ENCODE peak calls at places on chromosomes 1 and 21, in five cellular contexts. One of them, this sample, is unnamed.

GRCh38 chr1:210792703-210793102 is 341.2 kb downstream of the KCNH1 start:
- DNase-seq in Calu3: no peak
- DNase-seq in tibial nerve: no peak
- DNase-seq in HT-29: no peak
- DNase-seq in HTR-8/SVneo: peak; percentile 72
- DNase-seq in this sample: no peak

GRCh38 chr1:244989813-244990212 is 125.5 kb upstream of the HNRNPU start:
- DNase-seq in HT-29: no peak
- DNase-seq in tibial nerve: no peak
- DNase-seq in HTR-8/SVneo: no peak
- DNase-seq in Calu3: no peak
- DNase-seq in this sample: no peak

GRCh38 chr1:198623920-198624647 is 14.8 kb upstream of the PTPRC start:
- DNase-seq in HTR-8/SVneo: no peak
- DNase-seq in tibial nerve: no peak
- DNase-seq in HT-29: no peak
- DNase-seq in Calu3: no peak
- DNase-seq in this sample: no peak

GRCh38 chr1:187848321-187848720 is 1019.6 kb downstream of the PLA2G4A start:
- DNase-seq in tibial nerve: no peak
- DNase-seq in HTR-8/SVneo: no peak
- DNase-seq in Calu3: no peak
- DNase-seq in HT-29: no peak
- DNase-seq in this sample: no peak

GRCh38 chr1:43414634-43415223 is 25.0 kb downstream of the SZT2 start:
- DNase-seq in Calu3: peak; percentile 78
- DNase-seq in tibial nerve: peak; percentile 26
- DNase-seq in HTR-8/SVneo: peak; percentile 53
- DNase-seq in HT-29: peak; percentile 82
- DNase-seq in this sample: peak; percentile 34

GRCh38 chr1:18107671-18108312 is at the start of gene IGSF21:
- DNase-seq in HTR-8/SVneo: no peak
- DNase-seq in tibial nerve: no peak
- DNase-seq in Calu3: no peak
- DNase-seq in HT-29: no peak
- DNase-seq in this sample: no peak

GRCh38 chr1:226688852-226689251 is 50.2 kb downstream of the ITPKB start:
- DNase-seq in tibial nerve: no peak
- DNase-seq in Calu3: no peak
- DNase-seq in HTR-8/SVneo: no peak
- DNase-seq in HT-29: no peak
- DNase-seq in this sample: no peak

GRCh38 chr1:6110326-6110725 is 64.6 kb downstream of the KCNAB2 start:
- DNase-seq in HTR-8/SVneo: no peak
- DNase-seq in Calu3: no peak
- DNase-seq in tibial nerve: no peak
- DNase-seq in HT-29: no peak
- DNase-seq in this sample: no peak

GRCh38 chr21:38921511-38922215 is 115.9 kb downstream of the ETS2 start:
- DNase-seq in HT-29: peak; percentile 84
- DNase-seq in tibial nerve: no peak
- DNase-seq in HTR-8/SVneo: no peak
- DNase-seq in Calu3: no peak
- DNase-seq in this sample: no peak

GRCh38 chr1:19312782-19313635 is 883 bp downstream of the SLC66A1 start:
- DNase-seq in HTR-8/SVneo: no peak
- DNase-seq in HT-29: no peak
- DNase-seq in Calu3: no peak
- DNase-seq in tibial nerve: no peak
- DNase-seq in this sample: no peak

GRCh38 chr1:9249534-9250335 is 15.2 kb downstream of the H6PD start:
- DNase-seq in HT-29: no peak
- DNase-seq in tibial nerve: no peak
- DNase-seq in HTR-8/SVneo: no peak
- DNase-seq in Calu3: peak; percentile 12
- DNase-seq in this sample: peak; percentile 79

GRCh38 chr1:64699327-64699726 is 45.5 kb upstream of the RAVER2 start:
- DNase-seq in HTR-8/SVneo: no peak
- DNase-seq in Calu3: no peak
- DNase-seq in tibial nerve: no peak
- DNase-seq in HT-29: no peak
- DNase-seq in this sample: no peak

GRCh38 chr1:29090937-29091618 is 32.6 kb downstream of the TMEM200B start:
- DNase-seq in HT-29: no peak
- DNase-seq in HTR-8/SVneo: no peak
- DNase-seq in Calu3: no peak
- DNase-seq in tibial nerve: no peak
- DNase-seq in this sample: no peak

GRCh38 chr1:113531321-113531720 is 141.0 kb downstream of the MAGI3 start:
- DNase-seq in HTR-8/SVneo: no peak
- DNase-seq in Calu3: no peak
- DNase-seq in tibial nerve: no peak
- DNase-seq in HT-29: no peak
- DNase-seq in this sample: no peak

GRCh38 chr1:230713915-230714764 is at the start of gene AGT:
- DNase-seq in tibial nerve: peak; percentile 27
- DNase-seq in HTR-8/SVneo: peak; percentile 26
- DNase-seq in Calu3: peak; percentile 79
- DNase-seq in HT-29: peak; percentile 17
- DNase-seq in this sample: peak; percentile 88

GRCh38 chr1:116855788-116856187 is 53.9 kb upstream of the PTGFRN start:
- DNase-seq in HTR-8/SVneo: no peak
- DNase-seq in tibial nerve: no peak
- DNase-seq in HT-29: no peak
- DNase-seq in Calu3: no peak
- DNase-seq in this sample: no peak

GRCh38 chr1:162916407-162916806 is 55.4 kb upstream of the CCDC190 start:
- DNase-seq in HTR-8/SVneo: no peak
- DNase-seq in tibial nerve: no peak
- DNase-seq in Calu3: no peak
- DNase-seq in HT-29: no peak
- DNase-seq in this sample: no peak

GRCh38 chr1:23198373-23198772 is 18.9 kb downstream of the HTR1D start:
- DNase-seq in tibial nerve: no peak
- DNase-seq in HT-29: no peak
- DNase-seq in Calu3: no peak
- DNase-seq in HTR-8/SVneo: peak; percentile 55
- DNase-seq in this sample: no peak

GRCh38 chr1:47621483-47621882 is 183.6 kb downstream of the FOXD2 start:
- DNase-seq in Calu3: no peak
- DNase-seq in HTR-8/SVneo: no peak
- DNase-seq in HT-29: no peak
- DNase-seq in tibial nerve: no peak
- DNase-seq in this sample: no peak

GRCh38 chr1:185929759-185930158 is 195.6 kb downstream of the HMCN1 start:
- DNase-seq in tibial nerve: no peak
- DNase-seq in HT-29: no peak
- DNase-seq in Calu3: no peak
- DNase-seq in HTR-8/SVneo: no peak
- DNase-seq in this sample: no peak

GRCh38 chr1:200136384-200136783 is 108.9 kb downstream of the NR5A2 start:
- DNase-seq in HTR-8/SVneo: no peak
- DNase-seq in HT-29: no peak
- DNase-seq in tibial nerve: no peak
- DNase-seq in Calu3: no peak
- DNase-seq in this sample: no peak

GRCh38 chr1:246267896-246268295 is 239.2 kb downstream of the SMYD3 start:
- DNase-seq in tibial nerve: no peak
- DNase-seq in HTR-8/SVneo: no peak
- DNase-seq in Calu3: no peak
- DNase-seq in HT-29: no peak
- DNase-seq in this sample: no peak

GRCh38 chr1:115534106-115534505 is 107.7 kb upstream of the VANGL1 start:
- DNase-seq in Calu3: no peak
- DNase-seq in HTR-8/SVneo: no peak
- DNase-seq in HT-29: no peak
- DNase-seq in tibial nerve: no peak
- DNase-seq in this sample: no peak

GRCh38 chr1:242467556-242468145 is 56.8 kb downstream of the PLD5 start:
- DNase-seq in HTR-8/SVneo: peak; percentile 38
- DNase-seq in tibial nerve: no peak
- DNase-seq in Calu3: peak; percentile 74
- DNase-seq in HT-29: peak; percentile 80
- DNase-seq in this sample: no peak

GRCh38 chr1:34398205-34398915 is 221.7 kb downstream of the C1orf94 start:
- DNase-seq in Calu3: no peak
- DNase-seq in HTR-8/SVneo: no peak
- DNase-seq in tibial nerve: no peak
- DNase-seq in HT-29: no peak
- DNase-seq in this sample: no peak

GRCh38 chr1:109252893-109253802 is 3.8 kb downstream of the CELSR2 start:
- DNase-seq in HTR-8/SVneo: no peak
- DNase-seq in tibial nerve: no peak
- DNase-seq in HT-29: no peak
- DNase-seq in Calu3: no peak
- DNase-seq in this sample: no peak

GRCh38 chr21:13854638-13855037 is 245.1 kb downstream of the POTED start:
- DNase-seq in Calu3: no peak
- DNase-seq in HT-29: no peak
- DNase-seq in HTR-8/SVneo: no peak
- DNase-seq in tibial nerve: no peak
- DNase-seq in this sample: no peak

GRCh38 chr1:89894210-89894668 is 73.4 kb downstream of the LRRC8D start:
- DNase-seq in HTR-8/SVneo: no peak
- DNase-seq in tibial nerve: no peak
- DNase-seq in Calu3: no peak
- DNase-seq in HT-29: no peak
- DNase-seq in this sample: no peak

GRCh38 chr1:171107257-171107940 is 16.7 kb downstream of the FMO3 start:
- DNase-seq in HTR-8/SVneo: no peak
- DNase-seq in tibial nerve: no peak
- DNase-seq in Calu3: no peak
- DNase-seq in HT-29: no peak
- DNase-seq in this sample: no peak

GRCh38 chr1:99598738-99599411 is 47.0 kb upstream of the PALMD start:
- DNase-seq in Calu3: no peak
- DNase-seq in tibial nerve: no peak
- DNase-seq in HTR-8/SVneo: no peak
- DNase-seq in HT-29: no peak
- DNase-seq in this sample: no peak

GRCh38 chr1:110254604-110255003 is 44.5 kb downstream of the KCNC4 start:
- DNase-seq in HTR-8/SVneo: no peak
- DNase-seq in tibial nerve: no peak
- DNase-seq in Calu3: no peak
- DNase-seq in HT-29: peak; percentile 8
- DNase-seq in this sample: no peak

GRCh38 chr1:87109012-87109411 is 194.6 kb downstream of the HS2ST1 start:
- DNase-seq in tibial nerve: no peak
- DNase-seq in Calu3: no peak
- DNase-seq in HT-29: no peak
- DNase-seq in HTR-8/SVneo: no peak
- DNase-seq in this sample: no peak

GRCh38 chr1:45928486-45929205 is 125.2 kb downstream of the MAST2 start:
- DNase-seq in HTR-8/SVneo: no peak
- DNase-seq in Calu3: no peak
- DNase-seq in tibial nerve: no peak
- DNase-seq in HT-29: no peak
- DNase-seq in this sample: no peak

GRCh38 chr1:227940791-227941241 is 6.9 kb downstream of the WNT9A start:
- DNase-seq in HT-29: no peak
- DNase-seq in HTR-8/SVneo: no peak
- DNase-seq in Calu3: no peak
- DNase-seq in tibial nerve: peak; percentile 12
- DNase-seq in this sample: no peak

GRCh38 chr1:156667610-156667967 is 9.6 kb downstream of the NES start:
- DNase-seq in Calu3: no peak
- DNase-seq in HTR-8/SVneo: no peak
- DNase-seq in HT-29: no peak
- DNase-seq in tibial nerve: no peak
- DNase-seq in this sample: peak; percentile 64

GRCh38 chr1:223556414-223557124 is 108.9 kb downstream of the CAPN8 start:
- DNase-seq in tibial nerve: no peak
- DNase-seq in HT-29: peak; percentile 83
- DNase-seq in HTR-8/SVneo: peak; percentile 37
- DNase-seq in Calu3: peak; percentile 89
- DNase-seq in this sample: no peak

GRCh38 chr1:29520571-29521437 is 284.5 kb downstream of the PTPRU start:
- DNase-seq in tibial nerve: no peak
- DNase-seq in HTR-8/SVneo: no peak
- DNase-seq in HT-29: no peak
- DNase-seq in Calu3: no peak
- DNase-seq in this sample: no peak

GRCh38 chr1:203662821-203663220 is 36.2 kb downstream of the ATP2B4 start:
- DNase-seq in HTR-8/SVneo: no peak
- DNase-seq in HT-29: no peak
- DNase-seq in tibial nerve: no peak
- DNase-seq in Calu3: no peak
- DNase-seq in this sample: no peak

GRCh38 chr1:151612506-151613274 is 840 bp downstream of the SNX27 start:
- DNase-seq in tibial nerve: no peak
- DNase-seq in Calu3: no peak
- DNase-seq in HT-29: no peak
- DNase-seq in HTR-8/SVneo: peak; percentile 30
- DNase-seq in this sample: no peak